ENCODE peak calls at places on chromosome 1, in ten cellular contexts. One of them, this sample, is unnamed.

GRCh38 chr1:46302091-46303037 is 1.1 kb downstream of the LRRC41 start:
- DNase-seq in CD4-positive, alpha-beta T cell: peak; percentile 47
- DNase-seq in endothelial cell of umbilical vein: peak; percentile 65
- DNase-seq in WTC11: peak; percentile 43
- DNase-seq in OCI-LY7: peak; percentile 86
- DNase-seq in CD8-positive, alpha-beta T cell: no peak
- DNase-seq in progenitor cell of endocrine pancreas: peak; percentile 55
- DNase-seq in IMR-90: peak; percentile 52
- DNase-seq in fibroblast of mammary gland: no peak
- DNase-seq in glutamatergic neuron: peak; percentile 79
- DNase-seq in this sample: peak; percentile 47

GRCh38 chr1:242318140-242318539 is 206.4 kb downstream of the PLD5 start:
- DNase-seq in CD8-positive, alpha-beta T cell: no peak
- DNase-seq in endothelial cell of umbilical vein: no peak
- DNase-seq in OCI-LY7: no peak
- DNase-seq in progenitor cell of endocrine pancreas: no peak
- DNase-seq in WTC11: peak; percentile 11
- DNase-seq in glutamatergic neuron: no peak
- DNase-seq in fibroblast of mammary gland: no peak
- DNase-seq in CD4-positive, alpha-beta T cell: no peak
- DNase-seq in IMR-90: no peak
- DNase-seq in this sample: no peak

GRCh38 chr1:201375169-201375568 is 2.3 kb downstream of the TNNT2 start:
- DNase-seq in endothelial cell of umbilical vein: no peak
- DNase-seq in fibroblast of mammary gland: no peak
- DNase-seq in glutamatergic neuron: no peak
- DNase-seq in IMR-90: no peak
- DNase-seq in progenitor cell of endocrine pancreas: no peak
- DNase-seq in WTC11: no peak
- DNase-seq in CD4-positive, alpha-beta T cell: no peak
- DNase-seq in OCI-LY7: no peak
- DNase-seq in CD8-positive, alpha-beta T cell: no peak
- DNase-seq in this sample: no peak

GRCh38 chr1:2003564-2004131 is at the start of gene CFAP74:
- DNase-seq in WTC11: peak; percentile 89
- DNase-seq in OCI-LY7: no peak
- DNase-seq in endothelial cell of umbilical vein: no peak
- DNase-seq in fibroblast of mammary gland: peak; percentile 27
- DNase-seq in glutamatergic neuron: peak; percentile 89
- DNase-seq in IMR-90: peak; percentile 18
- DNase-seq in CD8-positive, alpha-beta T cell: no peak
- DNase-seq in CD4-positive, alpha-beta T cell: no peak
- DNase-seq in progenitor cell of endocrine pancreas: peak; percentile 70
- DNase-seq in this sample: peak; percentile 85

GRCh38 chr1:219264557-219264956 is 90.9 kb downstream of the LYPLAL1 start:
- DNase-seq in OCI-LY7: no peak
- DNase-seq in CD4-positive, alpha-beta T cell: no peak
- DNase-seq in IMR-90: no peak
- DNase-seq in WTC11: no peak
- DNase-seq in endothelial cell of umbilical vein: no peak
- DNase-seq in CD8-positive, alpha-beta T cell: no peak
- DNase-seq in fibroblast of mammary gland: no peak
- DNase-seq in glutamatergic neuron: no peak
- DNase-seq in progenitor cell of endocrine pancreas: no peak
- DNase-seq in this sample: no peak

GRCh38 chr1:208615356-208615755 is 371.2 kb upstream of the PLXNA2 start:
- DNase-seq in WTC11: no peak
- DNase-seq in glutamatergic neuron: no peak
- DNase-seq in CD8-positive, alpha-beta T cell: no peak
- DNase-seq in progenitor cell of endocrine pancreas: no peak
- DNase-seq in endothelial cell of umbilical vein: no peak
- DNase-seq in CD4-positive, alpha-beta T cell: no peak
- DNase-seq in fibroblast of mammary gland: no peak
- DNase-seq in OCI-LY7: no peak
- DNase-seq in IMR-90: no peak
- DNase-seq in this sample: no peak

GRCh38 chr1:242030071-242030470 is 31.2 kb upstream of the MAP1LC3C start:
- DNase-seq in endothelial cell of umbilical vein: no peak
- DNase-seq in fibroblast of mammary gland: no peak
- DNase-seq in glutamatergic neuron: no peak
- DNase-seq in progenitor cell of endocrine pancreas: no peak
- DNase-seq in IMR-90: no peak
- DNase-seq in CD4-positive, alpha-beta T cell: no peak
- DNase-seq in CD8-positive, alpha-beta T cell: no peak
- DNase-seq in WTC11: no peak
- DNase-seq in OCI-LY7: no peak
- DNase-seq in this sample: no peak

GRCh38 chr1:72186733-72187307 is 95.5 kb downstream of the NEGR1 start:
- DNase-seq in progenitor cell of endocrine pancreas: no peak
- DNase-seq in glutamatergic neuron: no peak
- DNase-seq in CD4-positive, alpha-beta T cell: no peak
- DNase-seq in CD8-positive, alpha-beta T cell: no peak
- DNase-seq in fibroblast of mammary gland: peak; percentile 49
- DNase-seq in IMR-90: peak; percentile 38
- DNase-seq in WTC11: no peak
- DNase-seq in OCI-LY7: no peak
- DNase-seq in endothelial cell of umbilical vein: peak; percentile 51
- DNase-seq in this sample: no peak

GRCh38 chr1:117653195-117653594 is 47.3 kb downstream of the TENT5C start:
- DNase-seq in CD4-positive, alpha-beta T cell: no peak
- DNase-seq in OCI-LY7: no peak
- DNase-seq in WTC11: no peak
- DNase-seq in endothelial cell of umbilical vein: no peak
- DNase-seq in glutamatergic neuron: no peak
- DNase-seq in progenitor cell of endocrine pancreas: no peak
- DNase-seq in IMR-90: no peak
- DNase-seq in fibroblast of mammary gland: no peak
- DNase-seq in CD8-positive, alpha-beta T cell: no peak
- DNase-seq in this sample: no peak

GRCh38 chr1:150272379-150272840 is at the start of gene C1orf54:
- DNase-seq in fibroblast of mammary gland: peak; percentile 65
- DNase-seq in glutamatergic neuron: peak; percentile 44
- DNase-seq in WTC11: peak; percentile 81
- DNase-seq in CD4-positive, alpha-beta T cell: no peak
- DNase-seq in endothelial cell of umbilical vein: peak; percentile 63
- DNase-seq in IMR-90: peak; percentile 72
- DNase-seq in OCI-LY7: no peak
- DNase-seq in progenitor cell of endocrine pancreas: no peak
- DNase-seq in CD8-positive, alpha-beta T cell: no peak
- DNase-seq in this sample: no peak

DNA sequence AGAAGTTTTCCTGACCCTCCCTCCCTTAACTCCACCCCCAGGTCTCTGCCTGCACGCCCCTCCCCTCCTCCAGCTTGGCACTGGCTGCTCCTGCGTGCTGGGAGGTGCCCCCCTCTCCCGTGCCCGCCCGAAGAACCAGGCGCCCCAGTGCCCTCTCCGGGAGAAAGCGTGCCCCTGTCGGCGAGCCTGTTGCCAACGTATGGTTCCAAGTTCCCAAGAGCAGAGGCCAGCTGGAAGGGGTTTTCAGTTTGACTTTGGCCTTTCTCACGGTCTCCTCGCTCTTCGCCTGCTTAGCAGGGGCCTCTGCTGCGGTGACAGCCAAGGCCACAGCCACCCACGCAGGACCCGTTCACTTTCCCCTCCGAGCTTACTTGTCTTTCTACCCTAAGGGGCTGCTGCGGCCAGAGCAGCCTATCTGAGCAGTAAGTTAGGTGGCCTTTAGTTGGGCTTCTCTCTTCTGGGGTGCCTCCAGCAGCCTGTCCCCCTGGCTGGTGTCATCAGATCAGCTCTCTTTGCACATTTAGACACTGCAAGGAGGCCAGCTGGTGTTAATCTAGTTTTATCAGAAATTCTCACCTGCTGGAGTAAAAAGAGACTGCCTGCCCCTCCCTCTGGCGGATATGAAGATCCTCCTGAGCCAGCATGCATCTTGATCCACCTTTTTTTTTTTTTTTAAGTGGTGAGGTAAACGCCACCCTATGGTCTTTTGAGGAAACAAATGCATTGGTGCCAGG is 1.5 kb downstream of the STUM start:
- DNase-seq in endothelial cell of umbilical vein: peak; percentile 12
- DNase-seq in OCI-LY7: peak; percentile 74
- DNase-seq in fibroblast of mammary gland: peak; percentile 10
- DNase-seq in progenitor cell of endocrine pancreas: no peak
- DNase-seq in CD8-positive, alpha-beta T cell: no peak
- DNase-seq in CD4-positive, alpha-beta T cell: peak; percentile 6
- DNase-seq in WTC11: peak; percentile 34
- DNase-seq in glutamatergic neuron: peak; percentile 38
- DNase-seq in IMR-90: no peak
- DNase-seq in this sample: peak; percentile 5
- TF ChIP-seq CTCF in endothelial cell of umbilical vein: no peak
- TF ChIP-seq CTCF in OCI-LY7: peak; percentile 65
- TF ChIP-seq CTCF in fibroblast of mammary gland: no peak
- TF ChIP-seq CTCF in progenitor cell of endocrine pancreas: peak; percentile 10
- TF ChIP-seq CTCF in CD8-positive, alpha-beta T cell: no peak
- TF ChIP-seq CTCF in CD4-positive, alpha-beta T cell: no peak
- TF ChIP-seq CTCF in WTC11: no peak
- TF ChIP-seq CTCF in glutamatergic neuron: no peak
- TF ChIP-seq CTCF in IMR-90: no peak
- TF ChIP-seq CTCF in this sample: peak; percentile 27

DNA sequence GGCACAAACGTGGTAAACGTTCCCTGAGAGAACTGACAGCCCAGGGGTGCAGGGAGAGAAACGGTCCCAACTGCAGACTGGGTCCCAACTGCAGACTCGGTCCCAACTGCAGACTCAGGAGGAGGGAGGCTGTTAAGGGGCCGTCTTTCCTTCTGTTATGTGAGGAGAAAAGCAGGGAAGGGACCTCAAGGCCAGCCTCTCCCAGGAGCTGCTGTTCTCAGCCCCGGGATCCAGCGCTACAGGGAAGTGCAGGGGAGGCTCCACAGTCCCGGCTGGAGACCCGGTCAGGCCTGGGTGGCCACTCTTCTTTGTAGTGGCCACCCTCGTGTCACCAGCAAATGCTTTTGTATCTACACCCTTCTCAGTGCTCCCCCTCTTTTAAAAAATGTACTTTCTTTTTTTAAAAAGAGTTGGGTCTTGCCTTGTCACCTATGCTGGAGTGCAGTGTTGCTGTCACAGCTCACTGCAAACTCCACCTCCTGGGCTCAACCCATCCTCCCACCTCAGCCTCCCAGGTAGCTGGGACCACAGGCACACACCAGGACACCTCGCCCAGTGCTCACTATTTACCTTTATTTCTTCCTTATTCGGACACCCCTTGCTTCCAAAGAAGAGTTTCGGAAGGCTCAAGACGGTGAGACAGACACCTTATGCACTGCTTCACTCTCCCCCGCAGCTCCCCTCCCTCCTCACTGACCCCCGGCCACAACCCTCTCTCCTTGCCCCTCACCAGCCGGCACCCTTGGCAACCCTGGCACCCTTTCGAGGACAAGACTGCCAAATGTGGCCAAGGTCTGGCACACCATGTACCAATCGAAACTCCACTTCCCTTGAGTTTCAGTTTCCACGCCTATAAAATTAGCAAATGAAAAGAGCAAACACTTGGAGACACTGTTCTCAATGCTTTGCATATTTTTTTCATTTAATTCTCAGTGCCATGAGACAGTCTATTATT is 21.8 kb downstream of the CAPN2 start:
- DNase-seq in CD8-positive, alpha-beta T cell: no peak
- DNase-seq in IMR-90: no peak
- DNase-seq in CD4-positive, alpha-beta T cell: no peak
- DNase-seq in glutamatergic neuron: no peak
- DNase-seq in endothelial cell of umbilical vein: no peak
- DNase-seq in progenitor cell of endocrine pancreas: no peak
- DNase-seq in OCI-LY7: no peak
- DNase-seq in WTC11: no peak
- DNase-seq in fibroblast of mammary gland: no peak
- DNase-seq in this sample: no peak
- TF ChIP-seq CTCF in CD8-positive, alpha-beta T cell: no peak
- TF ChIP-seq CTCF in IMR-90: no peak
- TF ChIP-seq CTCF in CD4-positive, alpha-beta T cell: no peak
- TF ChIP-seq CTCF in glutamatergic neuron: no peak
- TF ChIP-seq CTCF in endothelial cell of umbilical vein: no peak
- TF ChIP-seq CTCF in progenitor cell of endocrine pancreas: no peak
- TF ChIP-seq CTCF in OCI-LY7: no peak
- TF ChIP-seq CTCF in WTC11: no peak
- TF ChIP-seq CTCF in fibroblast of mammary gland: no peak
- TF ChIP-seq CTCF in this sample: no peak

DNA sequence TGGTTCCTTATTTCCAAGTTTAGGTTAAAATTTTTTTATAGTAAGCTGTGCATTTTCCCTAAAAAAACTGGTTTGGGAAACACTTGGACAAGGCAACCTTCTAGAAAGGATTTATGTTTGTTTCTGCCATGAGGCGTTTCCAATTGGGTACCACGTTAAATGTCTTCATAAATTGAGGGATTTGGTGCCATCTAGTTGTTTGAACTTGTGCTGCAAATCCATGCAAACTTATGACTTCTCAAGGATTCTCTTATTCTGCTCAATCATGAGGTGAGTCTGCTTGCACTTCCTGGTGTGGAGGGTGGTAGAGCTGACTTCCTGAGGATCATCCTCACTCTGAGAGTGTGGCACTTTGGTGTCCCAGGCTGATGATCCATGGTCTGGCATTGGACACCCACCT is 123.3 kb downstream of the PCNX2 start:
- DNase-seq in WTC11: no peak
- DNase-seq in glutamatergic neuron: no peak
- DNase-seq in fibroblast of mammary gland: peak; percentile 50
- DNase-seq in endothelial cell of umbilical vein: peak; percentile 67
- DNase-seq in CD8-positive, alpha-beta T cell: no peak
- DNase-seq in progenitor cell of endocrine pancreas: no peak
- DNase-seq in CD4-positive, alpha-beta T cell: no peak
- DNase-seq in IMR-90: peak; percentile 15
- DNase-seq in OCI-LY7: no peak
- DNase-seq in this sample: no peak
- TF ChIP-seq CTCF in WTC11: no peak
- TF ChIP-seq CTCF in glutamatergic neuron: no peak
- TF ChIP-seq CTCF in fibroblast of mammary gland: peak; percentile 26
- TF ChIP-seq CTCF in endothelial cell of umbilical vein: peak; percentile 42
- TF ChIP-seq CTCF in CD8-positive, alpha-beta T cell: no peak
- TF ChIP-seq CTCF in progenitor cell of endocrine pancreas: no peak
- TF ChIP-seq CTCF in CD4-positive, alpha-beta T cell: no peak
- TF ChIP-seq CTCF in IMR-90: peak; percentile 20
- TF ChIP-seq CTCF in OCI-LY7: peak; percentile 25
- TF ChIP-seq CTCF in this sample: peak; percentile 40

GRCh38 chr1:183480971-183481431 is 8.7 kb downstream of the SMG7 start:
- DNase-seq in WTC11: no peak
- DNase-seq in fibroblast of mammary gland: peak; percentile 12
- DNase-seq in OCI-LY7: peak; percentile 82
- DNase-seq in glutamatergic neuron: no peak
- DNase-seq in CD4-positive, alpha-beta T cell: no peak
- DNase-seq in progenitor cell of endocrine pancreas: no peak
- DNase-seq in endothelial cell of umbilical vein: peak; percentile 51
- DNase-seq in CD8-positive, alpha-beta T cell: no peak
- DNase-seq in IMR-90: peak; percentile 19
- DNase-seq in this sample: no peak

GRCh38 chr1:183487686-183488442 is 15.6 kb downstream of the SMG7 start:
- DNase-seq in CD8-positive, alpha-beta T cell: no peak
- DNase-seq in fibroblast of mammary gland: no peak
- DNase-seq in CD4-positive, alpha-beta T cell: no peak
- DNase-seq in progenitor cell of endocrine pancreas: no peak
- DNase-seq in IMR-90: no peak
- DNase-seq in endothelial cell of umbilical vein: no peak
- DNase-seq in glutamatergic neuron: no peak
- DNase-seq in WTC11: no peak
- DNase-seq in OCI-LY7: no peak
- DNase-seq in this sample: no peak

GRCh38 chr1:183483224-183483623 is 10.9 kb downstream of the SMG7 start:
- DNase-seq in endothelial cell of umbilical vein: no peak
- DNase-seq in glutamatergic neuron: no peak
- DNase-seq in CD4-positive, alpha-beta T cell: no peak
- DNase-seq in OCI-LY7: no peak
- DNase-seq in WTC11: no peak
- DNase-seq in progenitor cell of endocrine pancreas: no peak
- DNase-seq in CD8-positive, alpha-beta T cell: no peak
- DNase-seq in IMR-90: no peak
- DNase-seq in fibroblast of mammary gland: no peak
- DNase-seq in this sample: no peak

GRCh38 chr1:183484254-183484653 is 12.0 kb downstream of the SMG7 start:
- DNase-seq in CD8-positive, alpha-beta T cell: no peak
- DNase-seq in endothelial cell of umbilical vein: no peak
- DNase-seq in WTC11: no peak
- DNase-seq in OCI-LY7: no peak
- DNase-seq in fibroblast of mammary gland: no peak
- DNase-seq in glutamatergic neuron: no peak
- DNase-seq in IMR-90: no peak
- DNase-seq in CD4-positive, alpha-beta T cell: no peak
- DNase-seq in progenitor cell of endocrine pancreas: no peak
- DNase-seq in this sample: no peak
- TF ChIP-seq CTCF in CD8-positive, alpha-beta T cell: no peak
- TF ChIP-seq CTCF in endothelial cell of umbilical vein: no peak
- TF ChIP-seq CTCF in WTC11: no peak
- TF ChIP-seq CTCF in OCI-LY7: no peak
- TF ChIP-seq CTCF in fibroblast of mammary gland: no peak
- TF ChIP-seq CTCF in glutamatergic neuron: peak; percentile 29
- TF ChIP-seq CTCF in IMR-90: peak; percentile 23
- TF ChIP-seq CTCF in CD4-positive, alpha-beta T cell: no peak
- TF ChIP-seq CTCF in progenitor cell of endocrine pancreas: peak; percentile 49
- TF ChIP-seq CTCF in this sample: peak; percentile 54